ENCODE peak calls at places on chromosomes 4 and X, in ten cellular contexts. O, G, E, M, L, J, D, W, F and S are unnamed samples.

GRCh38 chrX:42175843-42176242 is 252.5 kb upstream of the CASK start:
- DNase-seq in J (no peak), E (no peak), O (no peak), L (no peak), G (no peak), M (no peak), D (no peak), F (no peak), W (no peak), S (no peak)

GRCh38 chrX:10939384-10939783 is 171.7 kb upstream of the HCCS start:
- DNase-seq in W (no peak), G (no peak), D (no peak), L (peak), E (no peak), O (peak), M (no peak), F (no peak), J (no peak), S (no peak)

GRCh38 chr4:4859799-4860380 is 425 bp downstream of the MSX1 start:
- DNase-seq in L (no peak), O (no peak), J (no peak), F (no peak), W (no peak), E (peak), M (no peak), D (no peak), G (no peak), S (no peak)

GRCh38 chr4:117702353-117702752 is 331.9 kb upstream of the NDST3 start:
- DNase-seq in L (no peak), J (no peak), E (no peak), G (no peak), D (no peak), F (no peak), W (no peak), M (no peak), O (no peak), S (no peak)

GRCh38 chr4:141871086-141871485 is 234.7 kb downstream of the IL15 start:
- DNase-seq in G (no peak), E (no peak), O (no peak), J (peak), L (peak), F (no peak), W (no peak), D (no peak), M (no peak), S (no peak)

GRCh38 chr4:3010998-3011397 is 47.6 kb downstream of the GRK4 start:
- DNase-seq in O (peak), D (peak), J (peak), M (no peak), E (no peak), W (no peak), F (peak), G (no peak), L (peak), S (no peak)

GRCh38 chr4:16082038-16082423 is 1.8 kb downstream of the PROM1 start:
- DNase-seq in D (no peak), L (no peak), O (no peak), M (no peak), J (no peak), F (no peak), W (no peak), G (no peak), E (no peak), S (no peak)

GRCh38 chr4:131304686-131305085 is 1844.4 kb upstream of the PCDH10 start:
- DNase-seq in L (no peak), O (peak), W (no peak), D (no peak), M (no peak), F (no peak), G (no peak), J (no peak), E (no peak), S (no peak)

GRCh38 chr4:182531555-182532162 is 288.5 kb downstream of the TENM3 start:
- DNase-seq in W (no peak), F (no peak), G (no peak), M (no peak), E (no peak), O (no peak), L (peak), D (no peak), J (peak), S (no peak)

GRCh38 chr4:73904491-73904890 is 35.3 kb downstream of the CXCL1 start:
- DNase-seq in M (no peak), O (peak), L (no peak), D (no peak), F (no peak), W (no peak), E (no peak), J (peak), G (no peak), S (no peak)

GRCh38 chr4:2259036-2259540 is 2.8 kb downstream of the MXD4 start:
- DNase-seq in O (no peak), W (peak), L (no peak), M (peak), E (no peak), J (no peak), D (peak), F (no peak), G (no peak), S (no peak)

GRCh38 chr4:182062936-182063335 is 180.3 kb upstream of the TENM3 start:
- DNase-seq in L (peak), M (no peak), O (peak), F (peak), G (no peak), W (no peak), D (no peak), J (peak), E (no peak), S (no peak)

GRCh38 chrX:144627947-144628346 is 619.4 kb upstream of the SPANXN1 start:
- DNase-seq in J (no peak), W (no peak), L (no peak), F (no peak), D (no peak), E (no peak), G (no peak), O (peak), M (no peak), S (no peak)

GRCh38 chr4:142126890-142127497 is 490.6 kb downstream of the IL15 start:
- DNase-seq in O (peak), G (peak), L (peak), E (peak), W (peak), F (peak), M (peak), J (peak), D (peak), S (peak)

GRCh38 chrX:151816914-151817313 is 82.4 kb downstream of the CNGA2 start:
- DNase-seq in O (no peak), E (no peak), F (no peak), J (no peak), M (no peak), L (no peak), W (no peak), G (no peak), D (no peak), S (no peak)

GRCh38 chr4:125316781-125317525 is 2.2 kb downstream of the FAT4 start:
- DNase-seq in O (no peak), E (no peak), M (peak), W (peak), F (peak), L (peak), D (no peak), J (peak), G (no peak), S (peak)

GRCh38 chr4:113467581-113467980 is 294.0 kb downstream of the CAMK2D start:
- DNase-seq in E (no peak), G (no peak), F (peak), D (peak), O (peak), W (no peak), L (peak), J (peak), M (no peak), S (no peak)

GRCh38 chr4:104940927-104941326 is 205.7 kb upstream of the TET2 start:
- DNase-seq in D (no peak), E (no peak), L (no peak), M (no peak), O (no peak), F (no peak), G (no peak), J (no peak), W (no peak), S (no peak)

GRCh38 chrX:150616179-150616862 is 47.9 kb downstream of the MTM1 start:
- DNase-seq in F (no peak), M (no peak), O (no peak), L (no peak), J (no peak), W (no peak), D (no peak), G (no peak), E (no peak), S (no peak)

GRCh38 chr4:38371391-38371851 is 292.6 kb upstream of the KLF3 start:
- DNase-seq in J (peak), D (peak), O (peak), W (no peak), G (no peak), L (peak), F (peak), M (no peak), E (no peak), S (no peak)

GRCh38 chr4:104491396-104491821 is 3.3 kb downstream of the CXXC4 start:
- DNase-seq in W (peak), F (no peak), E (peak), D (no peak), L (no peak), M (peak), G (peak), O (no peak), J (peak), S (peak)

GRCh38 chr4:183960021-183960420 is 54.9 kb downstream of the STOX2 start:
- DNase-seq in E (no peak), L (peak), W (peak), M (peak), J (peak), D (peak), G (no peak), F (no peak), O (peak), S (no peak)

GRCh38 chr4:154779362-154779947 is 1.6 kb upstream of the RBM46 start:
- DNase-seq in J (peak), E (peak), O (peak), F (peak), M (no peak), W (no peak), L (peak), D (no peak), G (no peak), S (peak)

GRCh38 chr4:154982187-154983047 is 201.3 kb downstream of the RBM46 start:
- DNase-seq in F (no peak), E (peak), L (peak), J (peak), G (peak), W (peak), M (peak), D (peak), O (peak), S (peak)

GRCh38 chr4:3352505-3352904 is 59.7 kb downstream of the RGS12 start:
- DNase-seq in F (no peak), J (no peak), W (no peak), L (no peak), D (no peak), G (no peak), M (no peak), O (no peak), E (no peak), S (no peak)

GRCh38 chr4:127781303-127782024 is 658 bp upstream of the HSPA4L start:
- DNase-seq in J (peak), D (peak), G (no peak), E (no peak), M (peak), O (peak), F (peak), W (no peak), L (peak), S (no peak)

GRCh38 chrX:698246-698645 is 67.7 kb downstream of the SHOX start:
- DNase-seq in O (no peak), W (no peak), G (no peak), F (peak), J (no peak), L (no peak), E (no peak), D (no peak), M (no peak), S (no peak)

GRCh38 chr4:86306816-86307215 is 53.0 kb downstream of the MAPK10 start:
- DNase-seq in D (no peak), M (no peak), W (no peak), L (peak), F (peak), E (no peak), G (no peak), J (peak), O (peak), S (no peak)

GRCh38 chrX:49910344-49910743 is 12.1 kb upstream of the CLCN5 start:
- DNase-seq in G (no peak), M (no peak), W (no peak), E (peak), D (no peak), J (no peak), F (no peak), L (no peak), O (no peak), S (no peak)

GRCh38 chrX:46279214-46279924 is 265.9 kb downstream of the ZNF674 start:
- DNase-seq in G (no peak), D (no peak), E (no peak), W (no peak), O (no peak), F (no peak), J (peak), L (no peak), M (no peak), S (no peak)
- TF ChIP-seq CTCF in G (no peak), D (no peak), E (no peak), W (no peak), O (peak), F (no peak), J (no peak), L (no peak), M (no peak), S (no peak)

GRCh38 chr4:82275431-82276423 is 98.1 kb downstream of the HNRNPD start:
- DNase-seq in E (no peak), J (no peak), G (no peak), O (no peak), D (no peak), F (no peak), L (no peak), W (no peak), M (no peak), S (no peak)
- TF ChIP-seq CTCF in E (no peak), J (no peak), G (no peak), O (no peak), D (no peak), F (no peak), L (no peak), W (no peak), M (no peak), S (no peak)

GRCh38 chr4:35541888-35542213 is 702.5 kb downstream of the ARAP2 start:
- DNase-seq in L (no peak), D (no peak), J (no peak), O (no peak), M (no peak), F (no peak), W (no peak), G (no peak), E (no peak), S (no peak)
- TF ChIP-seq CTCF in L (no peak), D (no peak), J (no peak), O (no peak), M (no peak), F (no peak), W (no peak), G (no peak), E (no peak), S (no peak)

GRCh38 chr4:169009281-169010124 is 552 bp downstream of the CBR4 start:
- DNase-seq in L (peak), M (peak), O (peak), D (peak), J (peak), E (peak), F (peak), W (peak), G (peak), S (peak)
- TF ChIP-seq CTCF in L (peak), M (peak), O (no peak), D (peak), J (peak), E (no peak), F (peak), W (no peak), G (no peak), S (peak)

GRCh38 chrX:119266364-119266995 is 30.4 kb downstream of the PGRMC1 start:
- DNase-seq in D (no peak), E (peak), L (peak), M (no peak), F (peak), J (peak), W (peak), G (no peak), O (peak), S (peak)
- TF ChIP-seq CTCF in D (peak), E (peak), L (peak), M (peak), F (peak), J (peak), W (peak), G (peak), O (peak), S (peak)

DNA sequence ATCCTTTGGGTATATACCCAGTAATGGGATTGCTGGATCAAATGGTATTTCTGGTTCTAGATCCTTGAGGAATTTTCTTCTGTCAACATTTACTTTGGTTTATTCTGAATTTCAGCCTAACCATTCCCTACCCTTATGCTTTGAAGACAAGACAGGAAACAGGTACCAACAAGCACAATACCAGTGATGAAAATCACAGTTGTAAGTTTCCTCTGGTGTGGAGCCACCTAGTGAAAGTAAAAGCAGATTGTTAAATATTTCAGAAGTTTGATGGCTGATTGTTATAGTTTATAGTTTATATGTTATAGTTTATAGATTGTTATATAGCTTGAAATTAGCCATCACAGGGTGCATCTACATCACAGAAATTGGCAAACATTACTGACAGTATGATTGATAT is 104.5 kb upstream of the AGA start:
- DNase-seq in D (no peak), L (peak), O (peak), M (no peak), J (peak), W (no peak), F (peak), E (no peak), G (no peak), S (no peak)
- TF ChIP-seq CTCF in D (no peak), L (peak), O (peak), M (no peak), J (no peak), W (no peak), F (peak), E (no peak), G (no peak), S (no peak)

GRCh38 chr4:84167089-84167488 is 332.0 kb downstream of the NKX6-1 start:
- DNase-seq in L (no peak), F (no peak), O (no peak), G (no peak), W (no peak), D (no peak), M (no peak), J (no peak), E (no peak), S (no peak)
- TF ChIP-seq CTCF in L (no peak), F (no peak), O (no peak), G (no peak), W (no peak), D (no peak), M (no peak), J (no peak), E (no peak), S (no peak)